ENCODE peak calls at places on chromosomes 12 and 14, in ten cellular contexts. One of them, this sample, is unnamed.

GRCh38 chr14:105316968-105317498 is 2.5 kb downstream of the PACS2 start:
- DNase-seq in activated T-helper 1 cell treated with anti-CD3 and anti-CD28 coated beads, Interleukin-2, amount 50 U/mL, for 16 hours: no peak
- DNase-seq in hepatocyte: no peak
- DNase-seq in GM18507: no peak
- DNase-seq in iris pigment epithelial cell: no peak
- DNase-seq in Right ventricle myocardium superior: no peak
- DNase-seq in A549: no peak
- DNase-seq in NCI-H1417: no peak
- DNase-seq in stimulated activated CD8-positive, alpha-beta memory T cell treated with anti-CD3 and anti-CD28 coated beads, Interleukin-12 subunit alpha, Interleukin-12 subunit beta, amount 100 ng/mL, for 1 hour: no peak
- DNase-seq in fibroblast of the aortic adventitia: peak
- DNase-seq in this sample: no peak

GRCh38 chr14:58912799-58913432 is 275.2 kb downstream of the DACT1 start:
- DNase-seq in NCI-H1417: peak
- DNase-seq in activated T-helper 1 cell treated with anti-CD3 and anti-CD28 coated beads, Interleukin-2, amount 50 U/mL, for 16 hours: no peak
- DNase-seq in iris pigment epithelial cell: peak
- DNase-seq in stimulated activated CD8-positive, alpha-beta memory T cell treated with anti-CD3 and anti-CD28 coated beads, Interleukin-12 subunit alpha, Interleukin-12 subunit beta, amount 100 ng/mL, for 1 hour: no peak
- DNase-seq in A549: no peak
- DNase-seq in hepatocyte: peak
- DNase-seq in Right ventricle myocardium superior: no peak
- DNase-seq in fibroblast of the aortic adventitia: no peak
- DNase-seq in GM18507: no peak
- DNase-seq in this sample: no peak

GRCh38 chr12:48237048-48237630 is 34.0 kb upstream of the OR10AD1 start:
- DNase-seq in NCI-H1417: no peak
- DNase-seq in A549: no peak
- DNase-seq in stimulated activated CD8-positive, alpha-beta memory T cell treated with anti-CD3 and anti-CD28 coated beads, Interleukin-12 subunit alpha, Interleukin-12 subunit beta, amount 100 ng/mL, for 1 hour: no peak
- DNase-seq in iris pigment epithelial cell: no peak
- DNase-seq in Right ventricle myocardium superior: no peak
- DNase-seq in activated T-helper 1 cell treated with anti-CD3 and anti-CD28 coated beads, Interleukin-2, amount 50 U/mL, for 16 hours: no peak
- DNase-seq in hepatocyte: peak
- DNase-seq in GM18507: no peak
- DNase-seq in fibroblast of the aortic adventitia: no peak
- DNase-seq in this sample: no peak

GRCh38 chr14:73251516-73252215 is 14.4 kb downstream of the PAPLN start:
- DNase-seq in Right ventricle myocardium superior: no peak
- DNase-seq in fibroblast of the aortic adventitia: no peak
- DNase-seq in A549: no peak
- DNase-seq in NCI-H1417: no peak
- DNase-seq in GM18507: no peak
- DNase-seq in stimulated activated CD8-positive, alpha-beta memory T cell treated with anti-CD3 and anti-CD28 coated beads, Interleukin-12 subunit alpha, Interleukin-12 subunit beta, amount 100 ng/mL, for 1 hour: no peak
- DNase-seq in iris pigment epithelial cell: no peak
- DNase-seq in activated T-helper 1 cell treated with anti-CD3 and anti-CD28 coated beads, Interleukin-2, amount 50 U/mL, for 16 hours: no peak
- DNase-seq in hepatocyte: no peak
- DNase-seq in this sample: no peak

GRCh38 chr12:15756822-15757221 is 32.4 kb downstream of the EPS8 start:
- DNase-seq in activated T-helper 1 cell treated with anti-CD3 and anti-CD28 coated beads, Interleukin-2, amount 50 U/mL, for 16 hours: no peak
- DNase-seq in Right ventricle myocardium superior: no peak
- DNase-seq in iris pigment epithelial cell: peak
- DNase-seq in hepatocyte: no peak
- DNase-seq in stimulated activated CD8-positive, alpha-beta memory T cell treated with anti-CD3 and anti-CD28 coated beads, Interleukin-12 subunit alpha, Interleukin-12 subunit beta, amount 100 ng/mL, for 1 hour: no peak
- DNase-seq in GM18507: no peak
- DNase-seq in A549: no peak
- DNase-seq in fibroblast of the aortic adventitia: peak
- DNase-seq in NCI-H1417: no peak
- DNase-seq in this sample: no peak

GRCh38 chr12:100576311-100577036 is 3.0 kb downstream of the GAS2L3 start:
- DNase-seq in NCI-H1417: no peak
- DNase-seq in stimulated activated CD8-positive, alpha-beta memory T cell treated with anti-CD3 and anti-CD28 coated beads, Interleukin-12 subunit alpha, Interleukin-12 subunit beta, amount 100 ng/mL, for 1 hour: no peak
- DNase-seq in fibroblast of the aortic adventitia: peak
- DNase-seq in Right ventricle myocardium superior: no peak
- DNase-seq in A549: peak
- DNase-seq in iris pigment epithelial cell: peak
- DNase-seq in GM18507: no peak
- DNase-seq in activated T-helper 1 cell treated with anti-CD3 and anti-CD28 coated beads, Interleukin-2, amount 50 U/mL, for 16 hours: no peak
- DNase-seq in hepatocyte: peak
- DNase-seq in this sample: no peak

GRCh38 chr12:87082756-87083155 is 826.6 kb upstream of the MGAT4C start:
- DNase-seq in hepatocyte: no peak
- DNase-seq in GM18507: no peak
- DNase-seq in NCI-H1417: no peak
- DNase-seq in stimulated activated CD8-positive, alpha-beta memory T cell treated with anti-CD3 and anti-CD28 coated beads, Interleukin-12 subunit alpha, Interleukin-12 subunit beta, amount 100 ng/mL, for 1 hour: no peak
- DNase-seq in A549: no peak
- DNase-seq in fibroblast of the aortic adventitia: peak
- DNase-seq in activated T-helper 1 cell treated with anti-CD3 and anti-CD28 coated beads, Interleukin-2, amount 50 U/mL, for 16 hours: no peak
- DNase-seq in iris pigment epithelial cell: peak
- DNase-seq in Right ventricle myocardium superior: no peak
- DNase-seq in this sample: no peak

GRCh38 chr14:95361373-95362179 is 41.9 kb upstream of the CLMN start:
- DNase-seq in NCI-H1417: no peak
- DNase-seq in hepatocyte: peak
- DNase-seq in A549: peak
- DNase-seq in fibroblast of the aortic adventitia: peak
- DNase-seq in iris pigment epithelial cell: peak
- DNase-seq in stimulated activated CD8-positive, alpha-beta memory T cell treated with anti-CD3 and anti-CD28 coated beads, Interleukin-12 subunit alpha, Interleukin-12 subunit beta, amount 100 ng/mL, for 1 hour: peak
- DNase-seq in GM18507: peak
- DNase-seq in activated T-helper 1 cell treated with anti-CD3 and anti-CD28 coated beads, Interleukin-2, amount 50 U/mL, for 16 hours: no peak
- DNase-seq in Right ventricle myocardium superior: no peak
- DNase-seq in this sample: no peak

GRCh38 chr14:89617471-89618291 is 200.6 kb upstream of the FOXN3 start:
- DNase-seq in GM18507: no peak
- DNase-seq in iris pigment epithelial cell: peak
- DNase-seq in A549: no peak
- DNase-seq in hepatocyte: peak
- DNase-seq in fibroblast of the aortic adventitia: peak
- DNase-seq in Right ventricle myocardium superior: no peak
- DNase-seq in NCI-H1417: peak
- DNase-seq in stimulated activated CD8-positive, alpha-beta memory T cell treated with anti-CD3 and anti-CD28 coated beads, Interleukin-12 subunit alpha, Interleukin-12 subunit beta, amount 100 ng/mL, for 1 hour: no peak
- DNase-seq in activated T-helper 1 cell treated with anti-CD3 and anti-CD28 coated beads, Interleukin-2, amount 50 U/mL, for 16 hours: no peak
- DNase-seq in this sample: no peak

GRCh38 chr12:132610051-132610759 is at the start of gene LRCOL1:
- DNase-seq in Right ventricle myocardium superior: peak
- DNase-seq in A549: no peak
- DNase-seq in hepatocyte: no peak
- DNase-seq in iris pigment epithelial cell: peak
- DNase-seq in stimulated activated CD8-positive, alpha-beta memory T cell treated with anti-CD3 and anti-CD28 coated beads, Interleukin-12 subunit alpha, Interleukin-12 subunit beta, amount 100 ng/mL, for 1 hour: no peak
- DNase-seq in activated T-helper 1 cell treated with anti-CD3 and anti-CD28 coated beads, Interleukin-2, amount 50 U/mL, for 16 hours: no peak
- DNase-seq in GM18507: no peak
- DNase-seq in NCI-H1417: peak
- DNase-seq in fibroblast of the aortic adventitia: peak
- DNase-seq in this sample: peak

GRCh38 chr12:53869500-53869899 is 69.1 kb upstream of the HOXC13 start:
- DNase-seq in fibroblast of the aortic adventitia: no peak
- DNase-seq in Right ventricle myocardium superior: no peak
- DNase-seq in NCI-H1417: peak
- DNase-seq in A549: no peak
- DNase-seq in hepatocyte: no peak
- DNase-seq in iris pigment epithelial cell: no peak
- DNase-seq in activated T-helper 1 cell treated with anti-CD3 and anti-CD28 coated beads, Interleukin-2, amount 50 U/mL, for 16 hours: no peak
- DNase-seq in GM18507: no peak
- DNase-seq in stimulated activated CD8-positive, alpha-beta memory T cell treated with anti-CD3 and anti-CD28 coated beads, Interleukin-12 subunit alpha, Interleukin-12 subunit beta, amount 100 ng/mL, for 1 hour: no peak
- DNase-seq in this sample: no peak

GRCh38 chr14:43687866-43688265 is 819.2 kb downstream of the FSCB start:
- DNase-seq in stimulated activated CD8-positive, alpha-beta memory T cell treated with anti-CD3 and anti-CD28 coated beads, Interleukin-12 subunit alpha, Interleukin-12 subunit beta, amount 100 ng/mL, for 1 hour: no peak
- DNase-seq in activated T-helper 1 cell treated with anti-CD3 and anti-CD28 coated beads, Interleukin-2, amount 50 U/mL, for 16 hours: no peak
- DNase-seq in fibroblast of the aortic adventitia: peak
- DNase-seq in NCI-H1417: no peak
- DNase-seq in GM18507: no peak
- DNase-seq in iris pigment epithelial cell: peak
- DNase-seq in hepatocyte: peak
- DNase-seq in Right ventricle myocardium superior: no peak
- DNase-seq in A549: no peak
- DNase-seq in this sample: no peak